ENCODE peak calls at places on chromosome 20, in ten cellular contexts. L, U, T, W, Q, A, B, Y, G and M are unnamed samples.

GRCh38 chr20:34190679-34191090 is 50.5 kb upstream of the ASIP start:
- DNase-seq in Q (peak; percentile 70), T (peak; percentile 88), G (peak; percentile 71), W (peak; percentile 82), U (peak; percentile 7), A (peak; percentile 51), B (peak; percentile 46), Y (no peak), L (no peak), M (no peak)

GRCh38 chr20:4151991-4152695 is 136.8 kb upstream of the RNF24 start:
- DNase-seq in B (no peak), U (no peak), Y (no peak), Q (no peak), G (no peak), T (no peak), W (no peak), L (no peak), A (no peak), M (no peak)

GRCh38 chr20:32034581-32035397 is 17.3 kb upstream of the HCK start:
- DNase-seq in W (no peak), Y (no peak), B (no peak), Q (no peak), U (no peak), G (no peak), L (no peak), A (no peak), T (no peak), M (no peak)

GRCh38 chr20:59645761-59646171 is 41.4 kb downstream of the PHACTR3 start:
- DNase-seq in L (no peak), G (no peak), T (no peak), Y (no peak), A (no peak), B (no peak), W (no peak), U (peak; percentile 56), Q (no peak), M (no peak)

GRCh38 chr20:3716195-3716834 is 3.9 kb upstream of the SIGLEC1 start:
- DNase-seq in G (peak; percentile 36), Y (no peak), U (no peak), W (peak; percentile 70), L (no peak), B (no peak), A (peak; percentile 24), T (peak; percentile 36), Q (no peak), M (no peak)

GRCh38 chr20:17762243-17762872 is 62.6 kb downstream of the BANF2 start:
- DNase-seq in Q (no peak), U (no peak), T (no peak), B (no peak), G (no peak), L (no peak), Y (no peak), W (no peak), A (no peak), M (no peak)

GRCh38 chr20:23547613-23548012 is 20.7 kb downstream of the CST9L start:
- DNase-seq in A (no peak), Q (no peak), W (no peak), U (no peak), T (no peak), L (no peak), G (no peak), B (no peak), Y (no peak), M (no peak)

GRCh38 chr20:48944663-48945297 is 23.3 kb downstream of the ARFGEF2 start:
- DNase-seq in B (no peak), U (no peak), W (no peak), Q (no peak), L (no peak), G (no peak), A (no peak), Y (no peak), T (no peak), M (no peak)

GRCh38 chr20:47622118-47622665 is 120.5 kb downstream of the NCOA3 start:
- DNase-seq in A (no peak), G (no peak), W (no peak), T (no peak), U (no peak), Y (no peak), L (no peak), B (no peak), Q (no peak), M (no peak)

GRCh38 chr20:32959351-32960221 is 44.6 kb downstream of the SUN5 start:
- DNase-seq in G (no peak), T (no peak), A (no peak), B (no peak), W (no peak), U (no peak), Y (no peak), L (no peak), Q (no peak), M (no peak)